ENCODE peak calls at places on chromosomes 13 and 19, in eight cellular contexts. V, U, A, X, Z, E, B and G are unnamed samples. For H3K4me1, the result is how much of the 10 kb centered on the place peaks cover.

GRCh38 chr19:3480383-3481091 is at the start of gene SMIM24:
- DNase-seq in V (no peak), U (no peak), A (peak), X (no peak), Z (no peak), E (no peak), B (no peak), G (no peak)

GRCh38 chr19:46559203-46559602 is 41.9 kb upstream of the CALM3 start:
- DNase-seq in V (no peak), U (no peak), A (no peak), X (no peak), Z (no peak), E (peak), B (no peak), G (no peak)

GRCh38 chr19:532578-533484 is 1.3 kb downstream of the CDC34 start:
- DNase-seq in V (no peak), U (peak), A (peak), X (peak), Z (peak), E (peak), B (peak), G (peak)

GRCh38 chr19:49872245-49873148 is 4.7 kb downstream of the AKT1S1 start:
- DNase-seq in V (no peak), U (peak), A (peak), X (no peak), Z (no peak), E (no peak), B (no peak), G (no peak)

GRCh38 chr19:49798574-49798973 is 14.5 kb downstream of the FUZ start:
- DNase-seq in V (no peak), U (no peak), A (peak), X (no peak), Z (no peak), E (no peak), B (no peak), G (no peak)

GRCh38 chr13:76406243-76406642 is 480.0 kb downstream of the KCTD12 start:
- DNase-seq in V (no peak), U (no peak), A (no peak), X (no peak), Z (no peak), E (no peak), B (peak), G (no peak)

GRCh38 chr19:48480476-48481190 is 11.5 kb downstream of the CYTH2 start:
- DNase-seq in V (peak), U (peak), A (peak), X (no peak), Z (peak), E (no peak), B (peak), G (no peak)

GRCh38 chr13:39273953-39274352 is 235.7 kb downstream of the NHLRC3 start:
- DNase-seq in V (no peak), U (no peak), A (no peak), X (peak), Z (no peak), E (no peak), B (peak), G (no peak)

GRCh38 chr19:1172353-1173159 is 1.5 kb downstream of the SBNO2 start:
- DNase-seq in V (no peak), U (no peak), A (peak), X (peak), Z (peak), E (peak), B (peak), G (no peak)

GRCh38 chr13:45102136-45102802 is 18.0 kb upstream of the GTF2F2 start:
- DNase-seq in V (no peak), U (no peak), A (no peak), X (peak), Z (no peak), E (no peak), B (peak), G (no peak)

GRCh38 chr19:33758541-33759013 is 38.1 kb upstream of the KCTD15 start:
- DNase-seq in V (no peak), U (no peak), A (no peak), X (no peak), Z (no peak), E (no peak), B (no peak), G (no peak)

GRCh38 chr19:14080887-14081796 is 4.4 kb downstream of the C19orf67 start:
- DNase-seq in V (peak), U (peak), A (peak), X (peak), Z (peak), E (peak), B (peak), G (peak)

GRCh38 chr19:35220315-35220921 is 8.1 kb downstream of the FAM187B start:
- DNase-seq in V (no peak), U (no peak), A (no peak), X (no peak), Z (no peak), E (no peak), B (no peak), G (no peak)

GRCh38 chr19:12052571-12053169 is at the start of gene ZNF878:
- DNase-seq in V (no peak), U (peak), A (peak), X (no peak), Z (peak), E (peak), B (peak), G (peak)

GRCh38 chr13:40779796-40780285 is 8.9 kb upstream of the MRPS31 start:
- DNase-seq in V (no peak), U (no peak), A (no peak), X (no peak), Z (no peak), E (no peak), B (no peak), G (no peak)

GRCh38 chr13:23688336-23688735 is 118.1 kb downstream of the TNFRSF19 start:
- DNase-seq in V (no peak), U (no peak), A (no peak), X (no peak), Z (no peak), E (no peak), B (no peak), G (no peak)

GRCh38 chr19:50628146-50628545 is 11.5 kb downstream of the SYT3 start:
- DNase-seq in V (no peak), U (no peak), A (no peak), X (no peak), Z (no peak), E (no peak), B (no peak), G (no peak)

GRCh38 chr13:41025518-41025917 is 6.4 kb upstream of the ELF1 start:
- DNase-seq in V (no peak), U (no peak), A (no peak), X (no peak), Z (no peak), E (no peak), B (no peak), G (no peak)

GRCh38 chr13:69706807-69707206 is 400.8 kb upstream of the ATXN8OS start:
- DNase-seq in V (no peak), U (no peak), A (no peak), X (no peak), Z (no peak), E (no peak), B (no peak), G (no peak)

GRCh38 chr19:1354496-1355257 is 29.0 kb upstream of the NDUFS7 start:
- DNase-seq in V (peak), U (peak), A (peak), X (peak), Z (peak), E (peak), B (peak), G (peak)

GRCh38 chr19:48543121-48543710 is 8.8 kb upstream of the SULT2B1 start:
- DNase-seq in V (no peak), U (no peak), A (peak), X (no peak), Z (no peak), E (no peak), B (no peak), G (no peak)

GRCh38 chr13:112354330-112355273 is 21.6 kb upstream of the SPACA7 start:
- DNase-seq in V (no peak), U (no peak), A (no peak), X (no peak), Z (no peak), E (no peak), B (no peak), G (no peak)

GRCh38 chr13:85284349-85284748 is 514.9 kb downstream of the SLITRK6 start:
- DNase-seq in V (no peak), U (no peak), A (no peak), X (no peak), Z (no peak), E (no peak), B (no peak), G (no peak)

GRCh38 chr13:113813749-113814434 is 50.0 kb downstream of the GAS6 start:
- DNase-seq in V (no peak), U (peak), A (peak), X (no peak), Z (no peak), E (no peak), B (no peak), G (no peak)

GRCh38 chr19:14731200-14731599 is 41.4 kb downstream of the ZNF333 start:
- DNase-seq in V (no peak), U (no peak), A (no peak), X (no peak), Z (no peak), E (peak), B (no peak), G (no peak)

GRCh38 chr13:46178821-46179220 is 3.2 kb downstream of the LCP1 start:
- DNase-seq in V (no peak), U (no peak), A (no peak), X (no peak), Z (no peak), E (no peak), B (no peak), G (no peak)

GRCh38 chr13:28579334-28579733 is 79.6 kb upstream of the POMP start:
- DNase-seq in V (no peak), U (no peak), A (no peak), X (no peak), Z (no peak), E (no peak), B (no peak), G (no peak)

GRCh38 chr13:30792257-30793000 is 57.1 kb downstream of the ALOX5AP start:
- DNase-seq in V (no peak), U (peak), A (peak), X (no peak), Z (peak), E (peak), B (peak), G (peak)

GRCh38 chr19:50710094-50710493 is 9.5 kb downstream of the SHANK1 start:
- DNase-seq in V (no peak), U (no peak), A (no peak), X (no peak), Z (no peak), E (no peak), B (no peak), G (peak)

GRCh38 chr19:23283925-23284324 is 33.7 kb upstream of the ZNF724 start:
- DNase-seq in V (peak), U (no peak), A (no peak), X (peak), Z (peak), E (peak), B (peak), G (peak)

GRCh38 chr13:20049558-20050473 is 91.3 kb downstream of the ZMYM2 start:
- DNase-seq in V (no peak), U (no peak), A (no peak), X (no peak), Z (no peak), E (no peak), B (no peak), G (no peak)

GRCh38 chr13:20053016-20053415 is 94.5 kb downstream of the ZMYM2 start:
- DNase-seq in V (no peak), U (no peak), A (no peak), X (no peak), Z (peak), E (peak), B (no peak), G (no peak)

GRCh38 chr13:20054586-20054985 is 96.1 kb downstream of the ZMYM2 start:
- DNase-seq in V (no peak), U (no peak), A (no peak), X (no peak), Z (no peak), E (no peak), B (peak), G (no peak)

GRCh38 chr13:20053891-20054290 is 95.4 kb downstream of the ZMYM2 start:
- DNase-seq in V (no peak), U (no peak), A (no peak), X (no peak), Z (no peak), E (no peak), B (no peak), G (no peak)

GRCh38 chr13:20051366-20051765 is 92.8 kb downstream of the ZMYM2 start:
- DNase-seq in V (no peak), U (no peak), A (no peak), X (no peak), Z (no peak), E (no peak), B (no peak), G (no peak)
- H3K4me1 ChIP-seq in V (under half), U (under half), A (under half), X (under half), Z (under half), E (under half), B (half or more), G (under half)

GRCh38 chr13:34159946-34160345 is 342.0 kb downstream of the RFC3 start:
- DNase-seq in V (no peak), U (no peak), A (no peak), X (no peak), Z (no peak), E (no peak), B (no peak), G (no peak)

GRCh38 chr13:34162545-34162936 is 344.6 kb downstream of the RFC3 start:
- DNase-seq in V (no peak), U (no peak), A (no peak), X (no peak), Z (no peak), E (no peak), B (peak), G (no peak)

GRCh38 chr13:34165158-34165557 is 347.2 kb downstream of the RFC3 start:
- DNase-seq in V (no peak), U (no peak), A (no peak), X (no peak), Z (no peak), E (no peak), B (no peak), G (no peak)

GRCh38 chr13:34164585-34164984 is 346.6 kb downstream of the RFC3 start:
- DNase-seq in V (no peak), U (no peak), A (no peak), X (no peak), Z (no peak), E (no peak), B (no peak), G (no peak)

DNA sequence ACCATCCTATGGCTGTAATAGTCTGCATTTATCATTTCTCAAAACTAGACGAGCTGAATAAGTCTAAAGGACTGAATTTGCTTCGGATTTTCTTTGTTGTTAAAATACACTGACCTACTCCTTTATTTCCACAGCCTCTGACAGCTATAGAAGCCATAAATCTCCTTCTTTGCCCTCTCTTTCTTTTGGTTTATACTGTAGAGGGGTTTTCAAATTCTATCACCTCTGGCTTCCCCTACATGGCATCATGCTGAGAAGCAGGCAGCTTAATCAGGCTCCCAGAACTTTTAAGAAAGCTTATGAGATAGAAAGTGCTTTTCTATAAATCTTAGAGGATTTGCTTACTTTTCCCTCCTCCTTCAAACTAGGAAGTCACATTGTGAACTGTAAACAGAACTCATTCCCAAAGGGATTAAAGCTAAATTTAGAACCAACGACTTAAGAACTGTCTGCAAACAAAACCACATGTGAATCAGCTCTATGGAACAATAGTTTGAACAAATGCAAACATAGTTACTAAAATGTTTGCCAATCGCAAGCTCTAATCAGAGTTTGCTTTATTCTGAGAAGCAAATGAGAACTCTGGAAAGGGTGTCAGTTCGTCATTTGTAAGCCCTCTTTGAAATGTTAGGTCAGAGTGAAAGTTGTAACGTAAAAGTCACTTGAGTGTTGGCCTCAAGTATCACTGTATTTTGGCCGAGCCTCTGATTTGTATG is 344.0 kb downstream of the RFC3 start:
- DNase-seq in V (no peak), U (no peak), A (no peak), X (peak), Z (no peak), E (no peak), B (peak), G (no peak)
- H3K4me3 ChIP-seq in V (no peak), U (no peak), A (no peak), X (no peak), Z (no peak), E (no peak), B (peak), G (no peak)

DNA sequence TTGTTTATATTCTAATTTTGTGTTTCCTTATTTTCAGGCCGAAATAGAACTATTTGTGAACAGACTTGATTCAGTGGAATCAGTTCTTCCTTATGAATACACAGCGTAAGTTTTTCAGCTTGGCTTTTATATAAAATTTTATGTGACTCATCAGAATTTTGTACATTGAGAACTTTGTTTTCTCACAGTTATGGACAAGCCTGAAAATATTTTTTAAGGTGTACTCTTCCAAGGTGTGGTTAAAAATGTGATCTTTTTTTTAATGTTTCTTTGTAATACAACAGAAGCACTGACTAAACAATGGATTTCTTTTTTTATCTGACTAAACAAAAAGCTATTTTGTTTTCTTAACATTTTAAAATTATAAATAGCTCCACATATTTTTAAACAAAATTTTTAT is 16.3 kb downstream of the TM9SF2 start:
- DNase-seq in V (no peak), U (no peak), A (no peak), X (no peak), Z (no peak), E (no peak), B (no peak), G (no peak)
- H3K4me1 ChIP-seq in V (under half), U (under half), A (under half), X (under half), Z (under half), E (under half), B (under half), G (under half)

DNA sequence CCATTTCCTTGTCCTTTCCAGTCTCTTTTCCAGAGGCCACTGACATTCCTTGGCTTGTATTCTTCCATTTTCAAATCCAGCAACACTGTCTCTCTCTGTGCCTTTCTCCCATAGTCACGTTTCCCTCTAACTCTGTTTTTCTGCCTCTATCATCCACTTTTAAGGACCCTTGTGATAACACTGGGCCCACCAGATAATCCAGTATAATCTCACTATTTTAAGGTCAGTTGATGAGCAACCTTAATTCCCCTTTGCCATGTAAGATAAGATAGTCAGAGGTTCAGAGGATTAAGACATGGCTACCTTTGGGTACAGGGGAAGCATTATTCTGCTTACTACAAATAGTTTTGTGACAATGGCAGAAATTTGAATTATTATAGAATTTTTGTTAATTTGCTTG is 45.7 kb upstream of the N4BP2L1 start:
- DNase-seq in V (no peak), U (no peak), A (no peak), X (no peak), Z (no peak), E (no peak), B (no peak), G (no peak)
- H3K4me3 ChIP-seq in V (no peak), U (no peak), A (no peak), X (no peak), Z (no peak), E (no peak), B (no peak), G (no peak)

GRCh38 chr13:110336108-110336507 is 29.0 kb downstream of the COL4A2 start:
- DNase-seq in V (no peak), U (no peak), A (no peak), X (no peak), Z (no peak), E (peak), B (no peak), G (no peak)
- H3K4me1 ChIP-seq in V (under half), U (under half), A (under half), X (under half), Z (half or more), E (under half), B (under half), G (under half)